ENCODE peak calls at places on chromosomes 16 and 17, in eight cellular contexts. M, E, N, Y, G, I, A and D are unnamed samples.

GRCh38 chr17:32486701-32487459 is at the start of gene CDK5R1:
- DNase-seq in M (peak), E (peak), N (peak), Y (no peak), G (no peak), I (peak), A (no peak), D (peak)

GRCh38 chr17:42920922-42921321 is 20.3 kb downstream of the G6PC1 start:
- DNase-seq in M (no peak), E (no peak), N (no peak), Y (no peak), G (no peak), I (no peak), A (no peak), D (no peak)

GRCh38 chr16:19809121-19809635 is 75.5 kb downstream of the GPRC5B start:
- DNase-seq in M (no peak), E (no peak), N (no peak), Y (no peak), G (peak), I (no peak), A (no peak), D (no peak)

GRCh38 chr16:1920727-1921155 is 2.5 kb upstream of the HS3ST6 start:
- DNase-seq in M (no peak), E (no peak), N (no peak), Y (no peak), G (no peak), I (no peak), A (no peak), D (no peak)

GRCh38 chr16:47834485-47835024 is 321.2 kb downstream of the ABCC12 start:
- DNase-seq in M (no peak), E (no peak), N (no peak), Y (no peak), G (no peak), I (no peak), A (no peak), D (no peak)

GRCh38 chr17:39641883-39642282 is 4.9 kb downstream of the STARD3 start:
- DNase-seq in M (no peak), E (no peak), N (no peak), Y (no peak), G (no peak), I (no peak), A (no peak), D (no peak)

GRCh38 chr16:69762843-69763556 is 868 bp downstream of the WWP2 start:
- DNase-seq in M (no peak), E (no peak), N (no peak), Y (no peak), G (no peak), I (no peak), A (no peak), D (no peak)

GRCh38 chr16:87742781-87743490 is 22.9 kb downstream of the KLHDC4 start:
- DNase-seq in M (no peak), E (no peak), N (no peak), Y (no peak), G (no peak), I (no peak), A (no peak), D (no peak)

GRCh38 chr17:67239597-67239996 is 5.4 kb downstream of the HELZ start:
- DNase-seq in M (no peak), E (no peak), N (no peak), Y (no peak), G (no peak), I (no peak), A (no peak), D (no peak)

GRCh38 chr17:50163846-50164696 is 1.7 kb upstream of the SGCA start:
- DNase-seq in M (no peak), E (peak), N (no peak), Y (no peak), G (no peak), I (no peak), A (no peak), D (no peak)

GRCh38 chr16:88992351-88993005 is 15.5 kb upstream of the CBFA2T3 start:
- DNase-seq in M (no peak), E (no peak), N (no peak), Y (no peak), G (no peak), I (no peak), A (no peak), D (no peak)

GRCh38 chr16:57663917-57664661 is 4.0 kb upstream of the ADGRG3 start:
- DNase-seq in M (peak), E (no peak), N (no peak), Y (no peak), G (no peak), I (no peak), A (no peak), D (no peak)

GRCh38 chr17:42227849-42228696 is 33.8 kb upstream of the GHDC start:
- DNase-seq in M (no peak), E (no peak), N (no peak), Y (no peak), G (peak), I (no peak), A (no peak), D (no peak)

GRCh38 chr17:263271-263670 is 81.8 kb upstream of the DOC2B start:
- DNase-seq in M (no peak), E (no peak), N (no peak), Y (no peak), G (peak), I (no peak), A (no peak), D (no peak)

GRCh38 chr16:57544129-57544653 is 1.7 kb downstream of the ADGRG5 start:
- DNase-seq in M (no peak), E (peak), N (no peak), Y (no peak), G (no peak), I (no peak), A (no peak), D (no peak)

GRCh38 chr17:22410136-22410535 is 717.8 kb downstream of the KCNJ18 start:
- DNase-seq in M (no peak), E (no peak), N (no peak), Y (no peak), G (no peak), I (no peak), A (no peak), D (no peak)